ENCODE peak calls at places on chromosomes 16 and 17, in four cellular contexts. L is body of pancreas, A is tibial nerve, X is transverse colon. G is an unnamed sample.

GRCh38 chr16:22360963-22361659 is 13.3 kb downstream of the CDR2 start:
- DNase-seq in L (no peak), A (no peak), X (no peak), G (peak)

GRCh38 chr16:51409001-51409675 is 258.1 kb upstream of the SALL1 start:
- DNase-seq in L (peak), A (no peak), X (no peak), G (no peak)

GRCh38 chr17:18074566-18075272 is 13.0 kb upstream of the DRG2 start:
- DNase-seq in L (no peak), A (no peak), X (no peak), G (no peak)

GRCh38 chr16:76705883-76706282 is 428.7 kb downstream of the CNTNAP4 start:
- DNase-seq in L (no peak), A (no peak), X (no peak), G (no peak)

GRCh38 chr16:48054881-48055601 is 100.8 kb downstream of the ABCC12 start:
- DNase-seq in L (peak), A (no peak), X (peak), G (peak)

GRCh38 chr16:56263711-56264608 is 72.7 kb downstream of the GNAO1 start:
- DNase-seq in L (no peak), A (no peak), X (no peak), G (no peak)

GRCh38 chr17:14693382-14693781 is 392.5 kb downstream of the HS3ST3B1 start:
- DNase-seq in L (no peak), A (no peak), X (no peak), G (no peak)

GRCh38 chr17:78986048-78986648 is 6.4 kb upstream of the LGALS3BP start:
- DNase-seq in L (peak), A (no peak), X (peak), G (peak)

GRCh38 chr17:72514888-72515287 is 394.1 kb downstream of the SOX9 start:
- DNase-seq in L (peak), A (no peak), X (no peak), G (no peak)

GRCh38 chr17:81582341-81582740 is 30.2 kb upstream of the FAAP100 start:
- DNase-seq in L (no peak), A (no peak), X (no peak), G (no peak)

GRCh38 chr17:45144199-45145034 is 3.9 kb upstream of the HEXIM1 start:
- DNase-seq in L (peak), A (peak), X (peak), G (peak)

GRCh38 chr16:20510323-20510722 is 59.0 kb downstream of the ACSM2A start:
- DNase-seq in L (no peak), A (no peak), X (no peak), G (no peak)

GRCh38 chr17:3964203-3965122 is at the start of gene ATP2A3:
- DNase-seq in L (peak), A (no peak), X (peak), G (no peak)

GRCh38 chr16:79170565-79171242 is 429.8 kb downstream of the MAF start:
- DNase-seq in L (no peak), A (no peak), X (no peak), G (no peak)

GRCh38 chr17:41416478-41416877 is 7.9 kb downstream of the KRT37 start:
- DNase-seq in L (no peak), A (no peak), X (no peak), G (no peak)

GRCh38 chr17:40415390-40415789 is 2.3 kb downstream of the TOP2A start:
- DNase-seq in L (no peak), A (no peak), X (no peak), G (peak)

GRCh38 chr17:42067371-42068180 is 17.2 kb upstream of the C17orf113 start:
- DNase-seq in L (peak), A (peak), X (peak), G (peak)

GRCh38 chr16:50468749-50469078 is 79.5 kb upstream of the NKD1 start:
- DNase-seq in L (no peak), A (no peak), X (no peak), G (no peak)

GRCh38 chr16:12866981-12867551 is 34.3 kb upstream of the SHISA9 start:
- DNase-seq in L (no peak), A (no peak), X (no peak), G (no peak)

GRCh38 chr17:50480854-50481490 is 2.3 kb downstream of the RSAD1 start:
- DNase-seq in L (no peak), A (no peak), X (no peak), G (no peak)

GRCh38 chr16:66167564-66168291 is 198.8 kb upstream of the CDH5 start:
- DNase-seq in L (no peak), A (no peak), X (no peak), G (no peak)

GRCh38 chr17:12388206-12388605 is 277.5 kb upstream of the MYOCD start:
- DNase-seq in L (no peak), A (no peak), X (no peak), G (no peak)

GRCh38 chr16:15897834-15898254 is 9.4 kb upstream of the CEP20 start:
- DNase-seq in L (no peak), A (no peak), X (no peak), G (no peak)

GRCh38 chr16:49460786-49461470 is 87.3 kb downstream of the C16orf78 start:
- DNase-seq in L (no peak), A (no peak), X (no peak), G (no peak)

GRCh38 chr16:1450841-1451240 is 6.5 kb upstream of the CCDC154 start:
- DNase-seq in L (no peak), A (no peak), X (no peak), G (no peak)

GRCh38 chr17:77821114-77821513 is 137.4 kb upstream of the TNRC6C start:
- DNase-seq in L (no peak), A (no peak), X (no peak), G (peak)

GRCh38 chr17:37802712-37803416 is 58.0 kb upstream of the HNF1B start:
- DNase-seq in L (peak), A (no peak), X (no peak), G (no peak)

GRCh38 chr16:50067290-50067853 is 1.6 kb downstream of the HEATR3 start:
- DNase-seq in L (no peak), A (no peak), X (no peak), G (peak)

GRCh38 chr16:51752596-51752995 is 601.5 kb upstream of the SALL1 start:
- DNase-seq in L (no peak), A (no peak), X (no peak), G (no peak)

GRCh38 chr17:71409712-71410111 is 711.1 kb upstream of the SOX9 start:
- DNase-seq in L (no peak), A (no peak), X (no peak), G (no peak)

GRCh38 chr17:17546399-17547185 is 44.9 kb downstream of the PEMT start:
- DNase-seq in L (no peak), A (no peak), X (no peak), G (no peak)

GRCh38 chr16:30805370-30806169 is 18.6 kb upstream of the ZNF629 start:
- DNase-seq in L (peak), A (peak), X (peak), G (peak)

GRCh38 chr17:60817187-60817586 is 139.5 kb downstream of the BCAS3 start:
- DNase-seq in L (no peak), A (no peak), X (no peak), G (no peak)

GRCh38 chr16:29663020-29663828 is at the start of gene SPN:
- DNase-seq in L (no peak), A (no peak), X (peak), G (peak)

GRCh38 chr16:11612110-11612981 is 25.6 kb upstream of the LITAF start:
- DNase-seq in L (peak), A (no peak), X (peak), G (peak)

GRCh38 chr17:3528604-3529511 is 28.8 kb downstream of the TRPV3 start:
- DNase-seq in L (no peak), A (no peak), X (no peak), G (no peak)

DNA sequence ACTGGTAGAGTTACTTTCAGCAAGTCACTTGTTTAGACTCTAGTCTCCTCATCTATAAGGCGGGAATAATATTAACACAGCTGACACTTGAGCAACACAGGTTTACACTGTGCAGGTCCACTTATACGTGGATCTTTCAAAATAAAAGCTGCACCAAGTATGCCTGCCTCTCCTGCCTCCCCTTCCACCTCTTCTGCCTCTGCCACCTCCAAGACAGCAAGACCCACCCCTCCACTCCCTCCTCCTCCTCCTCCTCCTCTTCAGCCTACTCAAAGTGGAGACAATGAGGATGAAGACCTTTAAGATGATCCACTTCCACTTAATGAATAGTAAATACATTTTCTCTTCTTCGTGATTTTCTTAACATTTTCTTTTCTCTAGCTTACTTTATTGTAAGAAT is 285.6 kb downstream of the FTO start:
- DNase-seq in L (no peak), A (no peak), X (no peak), G (no peak)
- TF ChIP-seq POLR2A in L (no peak), A (no peak), X (no peak), G (no peak)

DNA sequence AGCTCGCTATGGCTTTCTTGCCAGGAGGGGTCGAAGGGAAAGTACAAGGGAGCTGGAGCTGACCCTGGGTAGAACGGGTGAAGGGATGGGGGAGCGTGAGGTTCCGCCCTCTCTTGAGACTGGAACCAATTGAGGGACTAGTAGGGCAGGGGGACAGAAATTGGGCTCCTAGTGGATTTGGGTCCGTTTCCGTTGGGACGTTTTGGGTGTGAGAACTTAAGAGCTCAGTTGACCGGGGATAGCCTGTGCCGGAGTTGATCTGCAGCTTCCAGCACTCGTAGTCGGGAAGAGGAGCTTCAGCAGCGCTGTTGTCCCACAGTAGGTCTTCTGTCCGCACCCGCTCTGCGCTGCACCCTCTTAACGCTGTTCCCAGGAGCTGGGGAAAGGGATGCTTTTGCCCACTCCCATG is 481 bp downstream of the CNTROB start:
- DNase-seq in L (peak), A (no peak), X (peak), G (peak)
- TF ChIP-seq POLR2A in L (no peak), A (no peak), X (no peak), G (no peak)

GRCh38 chr17:5419356-5419958 is at the start of gene NUP88:
- DNase-seq in L (peak), A (peak), X (peak), G (peak)
- TF ChIP-seq POLR2A in L (peak), A (peak), X (peak), G (peak)

GRCh38 chr17:7380321-7380720 is 568 bp upstream of the TNK1 start:
- DNase-seq in L (peak), A (no peak), X (peak), G (no peak)

GRCh38 chr17:7382901-7383300 is 2.0 kb downstream of the TNK1 start:
- DNase-seq in L (no peak), A (no peak), X (no peak), G (no peak)

GRCh38 chr17:7379134-7379533 is 1.8 kb upstream of the TNK1 start:
- DNase-seq in L (no peak), A (no peak), X (no peak), G (no peak)

GRCh38 chr17:7383371-7383741 is 2.5 kb downstream of the TNK1 start:
- DNase-seq in L (no peak), A (no peak), X (no peak), G (no peak)

GRCh38 chr17:7380855-7381683 is at the start of gene TNK1:
- DNase-seq in L (peak), A (no peak), X (peak), G (no peak)
- TF ChIP-seq POLR2A in L (peak), A (no peak), X (peak), G (no peak)

GRCh38 chr16:81713796-81714195 is 65.3 kb upstream of the PLCG2 start:
- DNase-seq in L (no peak), A (no peak), X (no peak), G (no peak)

GRCh38 chr16:81714593-81714992 is 64.5 kb upstream of the PLCG2 start:
- DNase-seq in L (no peak), A (no peak), X (no peak), G (no peak)

GRCh38 chr16:81717662-81718189 is 61.4 kb upstream of the PLCG2 start:
- DNase-seq in L (no peak), A (no peak), X (no peak), G (no peak)

GRCh38 chr16:81716478-81717210 is 62.4 kb upstream of the PLCG2 start:
- DNase-seq in L (no peak), A (no peak), X (no peak), G (no peak)

DNA sequence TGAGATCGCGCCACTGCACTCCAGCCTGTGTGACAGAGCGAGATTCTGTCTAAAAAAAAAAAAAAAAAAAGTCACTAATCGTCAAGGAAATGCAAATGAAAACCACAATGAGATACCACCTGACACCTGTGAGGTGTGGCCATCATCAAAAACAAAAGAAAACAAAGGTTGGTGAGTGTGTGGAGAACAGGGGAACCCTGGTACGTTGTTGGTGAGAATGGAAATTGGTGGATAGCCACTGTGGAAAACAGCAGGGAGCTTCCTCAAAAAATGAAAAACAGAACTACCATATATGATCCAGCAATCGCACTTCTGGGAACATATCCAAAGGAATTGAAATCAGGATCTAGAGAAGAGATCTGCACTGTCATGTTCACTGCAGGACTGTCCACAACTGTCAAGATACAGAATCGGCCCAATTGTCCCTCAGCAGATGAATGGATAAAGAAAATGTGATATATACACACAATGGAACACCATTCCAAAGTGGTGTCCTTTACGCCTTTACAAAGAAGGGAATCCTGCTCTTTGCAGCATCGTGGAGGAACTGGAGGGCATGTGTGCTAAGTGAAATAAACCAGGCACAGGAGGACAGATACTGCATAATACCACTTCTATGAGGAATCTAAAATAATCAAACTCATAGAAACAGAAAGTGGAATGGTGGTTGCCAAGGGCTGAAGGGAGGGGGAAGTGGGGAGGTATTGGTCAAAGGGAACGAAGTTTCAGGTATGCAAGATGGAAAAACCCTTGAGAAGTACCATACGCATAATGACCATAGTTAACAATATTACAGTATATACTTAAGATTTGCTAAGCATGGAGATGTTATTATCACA is 63.5 kb upstream of the PLCG2 start:
- DNase-seq in L (no peak), A (no peak), X (no peak), G (no peak)
- TF ChIP-seq POLR2A in L (no peak), A (no peak), X (no peak), G (no peak)

GRCh38 chr16:70691223-70692129 is 5.6 kb upstream of the MTSS2 start:
- DNase-seq in L (peak), A (peak), X (peak), G (no peak)
- TF ChIP-seq POLR2A in L (no peak), A (peak), X (no peak), G (no peak)

GRCh38 chr16:57471209-57471608 is 8.7 kb downstream of the POLR2C start:
- DNase-seq in L (no peak), A (no peak), X (no peak), G (no peak)

GRCh38 chr16:57472665-57473060 is 10.2 kb downstream of the POLR2C start:
- DNase-seq in L (no peak), A (no peak), X (no peak), G (no peak)

GRCh38 chr16:57473176-57473840 is 10.8 kb downstream of the POLR2C start:
- DNase-seq in L (no peak), A (no peak), X (no peak), G (no peak)

GRCh38 chr16:57470683-57471082 is 8.2 kb downstream of the POLR2C start:
- DNase-seq in L (peak), A (no peak), X (peak), G (no peak)

DNA sequence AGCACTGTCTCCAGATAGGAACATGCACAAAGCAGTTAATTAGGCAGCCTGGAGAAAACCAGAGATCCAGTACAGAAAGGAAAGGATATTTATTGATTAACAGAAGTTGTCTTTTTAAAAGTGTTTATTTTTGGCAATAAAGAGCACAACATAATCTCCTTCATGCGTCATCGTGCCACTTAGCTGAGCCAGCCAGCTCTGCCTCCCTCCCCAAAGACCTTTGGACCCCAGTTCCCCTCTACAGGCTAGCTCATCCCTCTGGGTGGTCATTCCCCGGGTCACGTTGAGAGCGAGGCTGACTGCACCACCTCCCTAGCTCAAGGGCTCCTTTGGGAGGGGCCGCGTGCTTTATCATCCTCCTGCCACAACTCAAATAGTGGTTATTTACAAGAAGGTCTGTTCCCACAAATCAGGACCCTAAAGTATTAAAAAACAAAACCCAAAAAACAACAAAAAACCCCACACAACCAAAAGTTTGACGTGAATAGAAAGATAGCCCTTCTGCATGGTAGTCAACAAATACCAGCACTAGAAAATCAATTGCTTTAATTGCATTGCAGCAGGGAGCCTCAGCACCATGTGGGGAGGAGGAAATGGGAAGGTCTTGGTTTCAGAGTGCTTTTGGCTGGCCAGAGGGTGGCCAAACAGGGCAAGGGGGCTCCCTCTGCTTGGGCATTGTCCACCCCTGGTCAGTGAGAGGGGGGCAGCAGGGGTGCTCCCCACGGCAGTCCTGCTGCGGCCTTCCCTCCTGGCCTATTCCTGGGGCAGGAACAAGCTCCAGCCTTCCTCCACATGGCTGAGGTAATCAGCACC is 9.6 kb downstream of the POLR2C start:
- DNase-seq in L (peak), A (no peak), X (peak), G (no peak)
- TF ChIP-seq POLR2A in L (no peak), A (no peak), X (no peak), G (no peak)

GRCh38 chr17:35448214-35448898 is at the start of gene SLFN13:
- DNase-seq in L (peak), A (peak), X (peak), G (peak)

GRCh38 chr17:35448899-35449227 is 297 bp upstream of the SLFN13 start:
- DNase-seq in L (no peak), A (no peak), X (no peak), G (no peak)

GRCh38 chr17:35447494-35447893 is 1.1 kb downstream of the SLFN13 start:
- DNase-seq in L (no peak), A (no peak), X (no peak), G (peak)

GRCh38 chr17:35449371-35449931 is 885 bp upstream of the SLFN13 start:
- DNase-seq in L (peak), A (no peak), X (peak), G (peak)
- TF ChIP-seq POLR2A in L (no peak), A (no peak), X (no peak), G (no peak)